ENCODE peak calls at places on chromosomes 7 and 10, in four cellular contexts. G is GM12878, A is K562, W is HepG2. P is an unnamed sample.

GRCh38 chr10:69483988-69484387 is 32.7 kb downstream of the TSPAN15 start:
- DNase-seq in A (no peak), G (no peak), W (no peak), P (no peak)

GRCh38 chr10:62230344-62231138 is 38.1 kb downstream of the RTKN2 start:
- DNase-seq in W (no peak), G (no peak), A (no peak), P (no peak)

GRCh38 chr7:66493235-66494181 is 135.2 kb upstream of the KCTD7 start:
- DNase-seq in G (peak; percentile 86), W (peak; percentile 94), A (peak; percentile 100), P (peak; percentile 98)

GRCh38 chr7:149087366-149087765 is 3.2 kb downstream of the ZNF786 start:
- DNase-seq in W (no peak), A (no peak), G (no peak), P (no peak)

GRCh38 chr10:49803988-49804387 is 41.9 kb upstream of the OGDHL start:
- DNase-seq in W (no peak), A (no peak), G (no peak), P (no peak)

GRCh38 chr7:85274452-85274851 is 87.6 kb upstream of the SEMA3D start:
- DNase-seq in G (no peak), W (no peak), A (no peak), P (no peak)

GRCh38 chr10:69461327-69462025 is 10.2 kb downstream of the TSPAN15 start:
- DNase-seq in G (no peak), W (no peak), A (no peak), P (no peak)

GRCh38 chr7:158351481-158351880 is 236.1 kb downstream of the PTPRN2 start:
- DNase-seq in G (no peak), A (no peak), W (no peak), P (no peak)

GRCh38 chr7:55306331-55306730 is 58.8 kb upstream of the LANCL2 start:
- DNase-seq in A (no peak), G (no peak), W (no peak), P (no peak)

GRCh38 chr10:125026036-125026931 is 84.4 kb downstream of the ZRANB1 start:
- DNase-seq in W (no peak), A (no peak), G (no peak), P (no peak)

GRCh38 chr10:28184810-28185209 is 118.1 kb downstream of the MPP7 start:
- DNase-seq in G (no peak), W (no peak), A (no peak), P (no peak)

GRCh38 chr10:88317099-88317498 is 266.0 kb downstream of the RNLS start:
- DNase-seq in W (no peak), G (no peak), A (no peak), P (no peak)

GRCh38 chr7:29231671-29232267 is 37.2 kb downstream of the CHN2 start:
- DNase-seq in W (no peak), G (no peak), A (no peak), P (no peak)

GRCh38 chr10:114623661-114624294 is 34.3 kb downstream of the ABLIM1 start:
- DNase-seq in G (no peak), W (peak; percentile 95), A (no peak), P (no peak)

GRCh38 chr7:155166673-155167370 is 96.7 kb downstream of the HTR5A start:
- DNase-seq in W (no peak), A (peak; percentile 60), G (no peak), P (no peak)

GRCh38 chr7:95246935-95247370 is 77.4 kb downstream of the PON1 start:
- DNase-seq in G (peak; percentile 5), A (peak; percentile 71), W (peak; percentile 54), P (peak; percentile 40)

GRCh38 chr7:83190659-83191389 is 28.1 kb upstream of the PCLO start:
- DNase-seq in W (no peak), A (no peak), G (no peak), P (no peak)

GRCh38 chr7:8120390-8121058 is 141.4 kb downstream of the ICA1 start:
- DNase-seq in A (no peak), G (no peak), W (no peak), P (no peak)

GRCh38 chr7:156157409-156158012 is 345.2 kb upstream of the SHH start:
- DNase-seq in G (no peak), W (no peak), A (no peak), P (no peak)

GRCh38 chr7:19621740-19622139 is 87.1 kb downstream of the POLR1F start:
- DNase-seq in W (no peak), G (no peak), A (no peak), P (no peak)

GRCh38 chr7:91201731-91202130 is 62.5 kb upstream of the FZD1 start:
- DNase-seq in A (no peak), G (no peak), W (no peak), P (no peak)

GRCh38 chr7:108251700-108252099 is 121.5 kb upstream of the LAMB4 start:
- DNase-seq in A (no peak), W (no peak), G (no peak), P (no peak)

GRCh38 chr10:11898372-11899066 is 75.4 kb downstream of the PROSER2 start:
- DNase-seq in W (peak; percentile 89), G (no peak), A (peak; percentile 98), P (no peak)

GRCh38 chr10:69317175-69318086 is 39.1 kb downstream of the HK1 start:
- DNase-seq in A (peak; percentile 97), G (no peak), W (no peak), P (no peak)

GRCh38 chr10:82969405-82969804 is 1094.4 kb downstream of the NRG3 start:
- DNase-seq in W (no peak), G (no peak), A (peak; percentile 1), P (no peak)

DNA sequence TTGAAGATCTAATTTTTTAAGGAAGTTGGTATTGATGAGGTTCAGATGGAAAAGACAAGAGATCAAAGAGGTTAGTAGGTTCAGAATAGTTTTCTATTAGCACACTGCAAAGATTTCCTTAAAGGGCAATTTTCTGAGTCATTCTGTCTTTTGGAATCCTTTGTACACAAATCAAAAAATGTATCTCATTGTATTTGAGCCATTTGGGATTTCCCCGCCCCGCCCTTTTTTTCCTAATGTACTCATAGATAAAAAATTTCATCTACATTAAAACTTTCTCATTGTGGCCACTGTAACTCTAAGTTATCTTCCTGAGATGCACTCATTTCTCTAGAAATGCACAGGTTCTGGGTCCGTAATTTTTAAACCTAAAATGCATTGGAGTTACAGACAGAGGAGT is 12.1 kb downstream of the GIMAP6 start:
- DNase-seq in A (no peak), W (no peak), G (no peak), P (no peak)
- TF ChIP-seq CREM in A (no peak), W (no peak), G (no peak), P (no peak)

DNA sequence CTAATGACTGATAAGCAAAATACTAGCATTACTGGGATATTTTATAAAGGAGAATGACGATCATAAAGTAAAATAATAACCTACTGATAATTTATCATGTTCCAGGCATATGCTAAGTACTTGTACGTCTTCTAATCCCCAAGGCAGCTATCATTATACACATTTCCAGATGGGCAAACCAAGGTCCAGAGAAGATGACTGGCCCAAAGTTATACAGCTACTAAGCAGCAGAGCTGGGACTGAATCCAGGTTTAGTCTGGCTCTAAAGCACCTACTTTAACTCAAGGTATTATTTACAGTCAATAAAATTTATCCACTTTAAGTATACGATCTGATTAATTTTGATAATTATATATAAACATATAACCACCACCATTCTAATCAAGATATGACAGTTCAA is 126.9 kb downstream of the CPEB3 start:
- DNase-seq in A (no peak), G (no peak), W (no peak), P (no peak)
- TF ChIP-seq CREM in A (no peak), G (no peak), W (no peak), P (no peak)

GRCh38 chr7:130890176-130891020 is 156.4 kb upstream of the KLF14 start:
- DNase-seq in A (no peak), G (no peak), W (no peak), P (no peak)
- TF ChIP-seq CREM in A (no peak), G (no peak), W (no peak), P (no peak)

GRCh38 chr10:103693070-103693811 is 162.1 kb downstream of the SH3PXD2A start:
- DNase-seq in A (peak; percentile 19), W (no peak), G (no peak), P (peak; percentile 43)
- TF ChIP-seq CREM in A (no peak), W (no peak), G (no peak), P (no peak)

GRCh38 chr10:119780879-119781480 is 55.1 kb downstream of the INPP5F start:
- DNase-seq in A (no peak), G (no peak), W (no peak), P (no peak)
- TF ChIP-seq CREM in A (no peak), G (no peak), W (no peak), P (no peak)

GRCh38 chr10:60818134-60818770 is 40.0 kb downstream of the CDK1 start:
- DNase-seq in W (no peak), A (no peak), G (no peak), P (no peak)

GRCh38 chr10:60819271-60819670 is 41.0 kb downstream of the CDK1 start:
- DNase-seq in A (no peak), G (no peak), W (no peak), P (no peak)

GRCh38 chr10:60817135-60817805 is 39.0 kb downstream of the CDK1 start:
- DNase-seq in W (no peak), G (no peak), A (no peak), P (no peak)

GRCh38 chr10:60820093-60820769 is 42.0 kb downstream of the CDK1 start:
- DNase-seq in W (no peak), A (peak; percentile 57), G (peak; percentile 24), P (no peak)

GRCh38 chr10:60816624-60817023 is 38.3 kb downstream of the CDK1 start:
- DNase-seq in W (peak; percentile 71), G (peak; percentile 26), A (peak; percentile 88), P (no peak)
- TF ChIP-seq CREM in W (no peak), G (no peak), A (peak; percentile 35), P (no peak)

DNA sequence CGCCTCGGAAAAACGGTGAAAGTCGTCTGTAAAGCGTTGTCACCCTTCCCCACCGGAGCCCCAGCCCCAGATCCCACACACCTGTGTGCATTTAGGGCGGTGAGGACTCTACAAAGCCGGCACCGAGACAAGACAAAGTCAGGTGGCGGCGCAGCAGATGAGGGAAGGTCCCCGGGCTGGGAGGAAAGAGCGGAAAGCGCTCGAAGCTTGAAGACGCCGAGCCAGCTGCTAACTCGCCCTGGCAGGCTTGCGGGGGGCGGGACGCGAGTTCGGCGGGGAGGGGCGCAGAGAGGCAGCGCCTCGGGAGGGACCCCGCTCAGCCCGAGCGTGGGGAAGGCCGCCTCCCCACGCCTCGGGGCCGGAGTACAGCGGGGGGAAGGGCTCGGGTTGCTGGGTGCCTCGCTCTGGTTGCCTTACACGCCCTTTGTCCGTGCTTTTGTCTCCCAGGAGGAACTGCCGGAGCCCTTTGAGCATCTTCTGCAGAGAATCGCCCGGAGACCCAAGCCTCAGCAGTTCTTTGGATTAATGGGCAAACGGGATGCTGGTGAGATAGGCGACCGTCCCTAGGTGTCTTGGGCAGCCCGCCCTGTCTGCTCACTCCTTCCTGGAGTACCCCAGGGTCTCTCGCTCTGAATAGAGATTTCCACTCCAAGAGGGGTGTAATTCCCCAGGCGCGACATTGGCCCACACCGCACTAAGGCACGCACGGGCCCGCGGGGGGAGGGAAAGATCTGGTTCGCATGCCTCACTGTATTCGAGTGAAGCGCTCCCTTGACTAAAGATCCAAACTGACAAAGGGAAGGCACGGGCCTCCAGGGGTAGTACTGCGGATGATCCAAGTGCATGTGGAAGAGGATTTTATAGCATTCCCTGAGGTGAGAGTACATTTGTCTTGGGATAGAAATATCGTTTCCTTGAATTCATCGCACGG is 1.7 kb downstream of the TAC1 start:
- DNase-seq in A (no peak), G (no peak), W (no peak), P (peak; percentile 69)
- TF ChIP-seq CREM in A (no peak), G (no peak), W (no peak), P (no peak)